ENCODE peak calls at places on chromosomes 6 and 20, in four cellular contexts. One of them, this sample, is unnamed.

GRCh38 chr20:33790571-33790970 is 20.6 kb upstream of the CHMP4B start:
- DNase-seq in T-helper 17 cell: no peak
- DNase-seq in fibroblast of pulmonary artery: no peak
- DNase-seq in activated CD8-positive, alpha-beta memory T cell treated with anti-CD3 and anti-CD28 coated beads, Interleukin-2, amount 50 U/mL, for 48 hours: no peak
- DNase-seq in this sample: no peak

GRCh38 chr6:150328744-150329400 is 39.9 kb upstream of the IYD start:
- DNase-seq in T-helper 17 cell: no peak
- DNase-seq in fibroblast of pulmonary artery: no peak
- DNase-seq in activated CD8-positive, alpha-beta memory T cell treated with anti-CD3 and anti-CD28 coated beads, Interleukin-2, amount 50 U/mL, for 48 hours: no peak
- DNase-seq in this sample: no peak

GRCh38 chr6:113529191-113529590 is 328.0 kb upstream of the MARCKS start:
- DNase-seq in T-helper 17 cell: no peak
- DNase-seq in fibroblast of pulmonary artery: peak; percentile 22
- DNase-seq in activated CD8-positive, alpha-beta memory T cell treated with anti-CD3 and anti-CD28 coated beads, Interleukin-2, amount 50 U/mL, for 48 hours: no peak
- DNase-seq in this sample: no peak

GRCh38 chr6:102759415-102759814 is 1365.9 kb downstream of the GRIK2 start:
- DNase-seq in T-helper 17 cell: no peak
- DNase-seq in fibroblast of pulmonary artery: no peak
- DNase-seq in activated CD8-positive, alpha-beta memory T cell treated with anti-CD3 and anti-CD28 coated beads, Interleukin-2, amount 50 U/mL, for 48 hours: no peak
- DNase-seq in this sample: no peak

GRCh38 chr20:44579313-44580090 is 2.9 kb upstream of the PKIG start:
- DNase-seq in T-helper 17 cell: no peak
- DNase-seq in fibroblast of pulmonary artery: no peak
- DNase-seq in activated CD8-positive, alpha-beta memory T cell treated with anti-CD3 and anti-CD28 coated beads, Interleukin-2, amount 50 U/mL, for 48 hours: no peak
- DNase-seq in this sample: no peak

GRCh38 chr6:113903666-113904330 is 46.7 kb downstream of the MARCKS start:
- DNase-seq in T-helper 17 cell: no peak
- DNase-seq in fibroblast of pulmonary artery: peak; percentile 61
- DNase-seq in activated CD8-positive, alpha-beta memory T cell treated with anti-CD3 and anti-CD28 coated beads, Interleukin-2, amount 50 U/mL, for 48 hours: no peak
- DNase-seq in this sample: no peak

GRCh38 chr6:142635130-142635529 is 309.8 kb downstream of the HIVEP2 start:
- DNase-seq in T-helper 17 cell: no peak
- DNase-seq in fibroblast of pulmonary artery: no peak
- DNase-seq in activated CD8-positive, alpha-beta memory T cell treated with anti-CD3 and anti-CD28 coated beads, Interleukin-2, amount 50 U/mL, for 48 hours: no peak
- DNase-seq in this sample: no peak

GRCh38 chr6:80767808-80768207 is 661.3 kb downstream of the BCKDHB start:
- DNase-seq in T-helper 17 cell: no peak
- DNase-seq in fibroblast of pulmonary artery: peak; percentile 65
- DNase-seq in activated CD8-positive, alpha-beta memory T cell treated with anti-CD3 and anti-CD28 coated beads, Interleukin-2, amount 50 U/mL, for 48 hours: no peak
- DNase-seq in this sample: no peak

GRCh38 chr20:25353754-25354705 is 36.6 kb downstream of the ABHD12 start:
- DNase-seq in T-helper 17 cell: no peak
- DNase-seq in fibroblast of pulmonary artery: no peak
- DNase-seq in activated CD8-positive, alpha-beta memory T cell treated with anti-CD3 and anti-CD28 coated beads, Interleukin-2, amount 50 U/mL, for 48 hours: no peak
- DNase-seq in this sample: no peak

GRCh38 chr6:161273752-161274487 is at the start of gene AGPAT4:
- DNase-seq in T-helper 17 cell: peak; percentile 32
- DNase-seq in fibroblast of pulmonary artery: peak; percentile 98
- DNase-seq in activated CD8-positive, alpha-beta memory T cell treated with anti-CD3 and anti-CD28 coated beads, Interleukin-2, amount 50 U/mL, for 48 hours: peak; percentile 70
- DNase-seq in this sample: peak; percentile 88

GRCh38 chr6:14286144-14286543 is 168.6 kb downstream of the CD83 start:
- DNase-seq in T-helper 17 cell: no peak
- DNase-seq in fibroblast of pulmonary artery: peak; percentile 94
- DNase-seq in activated CD8-positive, alpha-beta memory T cell treated with anti-CD3 and anti-CD28 coated beads, Interleukin-2, amount 50 U/mL, for 48 hours: no peak
- DNase-seq in this sample: no peak

GRCh38 chr6:21679761-21680265 is 86.3 kb downstream of the SOX4 start:
- DNase-seq in T-helper 17 cell: no peak
- DNase-seq in fibroblast of pulmonary artery: peak; percentile 88
- DNase-seq in activated CD8-positive, alpha-beta memory T cell treated with anti-CD3 and anti-CD28 coated beads, Interleukin-2, amount 50 U/mL, for 48 hours: no peak
- DNase-seq in this sample: no peak

GRCh38 chr20:40663991-40664880 is 24.8 kb downstream of the MAFB start:
- DNase-seq in T-helper 17 cell: no peak
- DNase-seq in fibroblast of pulmonary artery: no peak
- DNase-seq in activated CD8-positive, alpha-beta memory T cell treated with anti-CD3 and anti-CD28 coated beads, Interleukin-2, amount 50 U/mL, for 48 hours: no peak
- DNase-seq in this sample: no peak

GRCh38 chr20:38961530-38962043 is 557 bp upstream of the DHX35 start:
- DNase-seq in T-helper 17 cell: no peak
- DNase-seq in fibroblast of pulmonary artery: no peak
- DNase-seq in activated CD8-positive, alpha-beta memory T cell treated with anti-CD3 and anti-CD28 coated beads, Interleukin-2, amount 50 U/mL, for 48 hours: no peak
- DNase-seq in this sample: no peak

GRCh38 chr6:31074406-31074805 is 38.0 kb downstream of the C6orf15 start:
- DNase-seq in T-helper 17 cell: no peak
- DNase-seq in fibroblast of pulmonary artery: no peak
- DNase-seq in activated CD8-positive, alpha-beta memory T cell treated with anti-CD3 and anti-CD28 coated beads, Interleukin-2, amount 50 U/mL, for 48 hours: no peak
- DNase-seq in this sample: no peak

GRCh38 chr6:46734867-46735719 is at the start of gene PLA2G7:
- DNase-seq in T-helper 17 cell: no peak
- DNase-seq in fibroblast of pulmonary artery: no peak
- DNase-seq in activated CD8-positive, alpha-beta memory T cell treated with anti-CD3 and anti-CD28 coated beads, Interleukin-2, amount 50 U/mL, for 48 hours: no peak
- DNase-seq in this sample: no peak

GRCh38 chr20:18428490-18429173 is 38.2 kb downstream of the DZANK1 start:
- DNase-seq in T-helper 17 cell: no peak
- DNase-seq in fibroblast of pulmonary artery: peak; percentile 47
- DNase-seq in activated CD8-positive, alpha-beta memory T cell treated with anti-CD3 and anti-CD28 coated beads, Interleukin-2, amount 50 U/mL, for 48 hours: no peak
- DNase-seq in this sample: peak; percentile 68

GRCh38 chr20:51562334-51563140 is 20.0 kb upstream of the NFATC2 start:
- DNase-seq in T-helper 17 cell: no peak
- DNase-seq in fibroblast of pulmonary artery: peak; percentile 97
- DNase-seq in activated CD8-positive, alpha-beta memory T cell treated with anti-CD3 and anti-CD28 coated beads, Interleukin-2, amount 50 U/mL, for 48 hours: peak; percentile 61
- DNase-seq in this sample: peak; percentile 90

GRCh38 chr6:7200598-7201443 is 93.1 kb downstream of the RREB1 start:
- DNase-seq in T-helper 17 cell: no peak
- DNase-seq in fibroblast of pulmonary artery: no peak
- DNase-seq in activated CD8-positive, alpha-beta memory T cell treated with anti-CD3 and anti-CD28 coated beads, Interleukin-2, amount 50 U/mL, for 48 hours: no peak
- DNase-seq in this sample: no peak

GRCh38 chr6:5786321-5787053 is 220.2 kb downstream of the NRN1 start:
- DNase-seq in T-helper 17 cell: no peak
- DNase-seq in fibroblast of pulmonary artery: no peak
- DNase-seq in activated CD8-positive, alpha-beta memory T cell treated with anti-CD3 and anti-CD28 coated beads, Interleukin-2, amount 50 U/mL, for 48 hours: no peak
- DNase-seq in this sample: peak; percentile 73

GRCh38 chr6:42276008-42276890 is 58.6 kb upstream of the MRPS10 start:
- DNase-seq in T-helper 17 cell: no peak
- DNase-seq in fibroblast of pulmonary artery: peak; percentile 50
- DNase-seq in activated CD8-positive, alpha-beta memory T cell treated with anti-CD3 and anti-CD28 coated beads, Interleukin-2, amount 50 U/mL, for 48 hours: no peak
- DNase-seq in this sample: no peak

GRCh38 chr20:47611785-47612184 is 110.1 kb downstream of the NCOA3 start:
- DNase-seq in T-helper 17 cell: no peak
- DNase-seq in fibroblast of pulmonary artery: no peak
- DNase-seq in activated CD8-positive, alpha-beta memory T cell treated with anti-CD3 and anti-CD28 coated beads, Interleukin-2, amount 50 U/mL, for 48 hours: no peak
- DNase-seq in this sample: no peak

GRCh38 chr6:20186981-20187380 is 25.3 kb downstream of the MBOAT1 start:
- DNase-seq in T-helper 17 cell: no peak
- DNase-seq in fibroblast of pulmonary artery: no peak
- DNase-seq in activated CD8-positive, alpha-beta memory T cell treated with anti-CD3 and anti-CD28 coated beads, Interleukin-2, amount 50 U/mL, for 48 hours: no peak
- DNase-seq in this sample: no peak

GRCh38 chr6:4909063-4909645 is 94.7 kb downstream of the RPP40 start:
- DNase-seq in T-helper 17 cell: no peak
- DNase-seq in fibroblast of pulmonary artery: no peak
- DNase-seq in activated CD8-positive, alpha-beta memory T cell treated with anti-CD3 and anti-CD28 coated beads, Interleukin-2, amount 50 U/mL, for 48 hours: no peak
- DNase-seq in this sample: no peak

GRCh38 chr6:3751019-3751729 is at the start of gene PXDC1:
- DNase-seq in T-helper 17 cell: no peak
- DNase-seq in fibroblast of pulmonary artery: peak; percentile 27
- DNase-seq in activated CD8-positive, alpha-beta memory T cell treated with anti-CD3 and anti-CD28 coated beads, Interleukin-2, amount 50 U/mL, for 48 hours: no peak
- DNase-seq in this sample: no peak

GRCh38 chr6:3722785-3723184 is 28.7 kb downstream of the PXDC1 start:
- DNase-seq in T-helper 17 cell: no peak
- DNase-seq in fibroblast of pulmonary artery: no peak
- DNase-seq in activated CD8-positive, alpha-beta memory T cell treated with anti-CD3 and anti-CD28 coated beads, Interleukin-2, amount 50 U/mL, for 48 hours: no peak
- DNase-seq in this sample: no peak

GRCh38 chr20:1764136-1765033 is 106.8 kb upstream of the SIRPG start:
- DNase-seq in T-helper 17 cell: no peak
- DNase-seq in fibroblast of pulmonary artery: peak; percentile 88
- DNase-seq in activated CD8-positive, alpha-beta memory T cell treated with anti-CD3 and anti-CD28 coated beads, Interleukin-2, amount 50 U/mL, for 48 hours: peak; percentile 71
- DNase-seq in this sample: no peak

GRCh38 chr6:83867527-83868161 is 8.2 kb downstream of the CYB5R4 start:
- DNase-seq in T-helper 17 cell: no peak
- DNase-seq in fibroblast of pulmonary artery: peak; percentile 94
- DNase-seq in activated CD8-positive, alpha-beta memory T cell treated with anti-CD3 and anti-CD28 coated beads, Interleukin-2, amount 50 U/mL, for 48 hours: no peak
- DNase-seq in this sample: no peak

GRCh38 chr20:24598346-24598745 is 128.9 kb downstream of the SYNDIG1 start:
- DNase-seq in T-helper 17 cell: no peak
- DNase-seq in fibroblast of pulmonary artery: no peak
- DNase-seq in activated CD8-positive, alpha-beta memory T cell treated with anti-CD3 and anti-CD28 coated beads, Interleukin-2, amount 50 U/mL, for 48 hours: no peak
- DNase-seq in this sample: peak; percentile 76

GRCh38 chr6:31008165-31008564 is 2.1 kb upstream of the MUC22 start:
- DNase-seq in T-helper 17 cell: no peak
- DNase-seq in fibroblast of pulmonary artery: no peak
- DNase-seq in activated CD8-positive, alpha-beta memory T cell treated with anti-CD3 and anti-CD28 coated beads, Interleukin-2, amount 50 U/mL, for 48 hours: no peak
- DNase-seq in this sample: no peak

GRCh38 chr20:31870703-31871601 is 518 bp downstream of the TTLL9 start:
- DNase-seq in T-helper 17 cell: no peak
- DNase-seq in fibroblast of pulmonary artery: no peak
- DNase-seq in activated CD8-positive, alpha-beta memory T cell treated with anti-CD3 and anti-CD28 coated beads, Interleukin-2, amount 50 U/mL, for 48 hours: no peak
- DNase-seq in this sample: no peak

GRCh38 chr6:16105874-16106273 is 23.0 kb upstream of the MYLIP start:
- DNase-seq in T-helper 17 cell: no peak
- DNase-seq in fibroblast of pulmonary artery: peak; percentile 55
- DNase-seq in activated CD8-positive, alpha-beta memory T cell treated with anti-CD3 and anti-CD28 coated beads, Interleukin-2, amount 50 U/mL, for 48 hours: no peak
- DNase-seq in this sample: no peak

GRCh38 chr6:165807249-165807951 is 144.4 kb upstream of the PDE10A start:
- DNase-seq in T-helper 17 cell: no peak
- DNase-seq in fibroblast of pulmonary artery: no peak
- DNase-seq in activated CD8-positive, alpha-beta memory T cell treated with anti-CD3 and anti-CD28 coated beads, Interleukin-2, amount 50 U/mL, for 48 hours: no peak
- DNase-seq in this sample: no peak

GRCh38 chr6:82612475-82612874 is 248.9 kb downstream of the TPBG start:
- DNase-seq in T-helper 17 cell: no peak
- DNase-seq in fibroblast of pulmonary artery: peak; percentile 23
- DNase-seq in activated CD8-positive, alpha-beta memory T cell treated with anti-CD3 and anti-CD28 coated beads, Interleukin-2, amount 50 U/mL, for 48 hours: no peak
- DNase-seq in this sample: no peak

GRCh38 chr6:43759926-43760798 is 9.8 kb upstream of the VEGFA start:
- DNase-seq in T-helper 17 cell: no peak
- DNase-seq in fibroblast of pulmonary artery: no peak
- DNase-seq in activated CD8-positive, alpha-beta memory T cell treated with anti-CD3 and anti-CD28 coated beads, Interleukin-2, amount 50 U/mL, for 48 hours: no peak
- DNase-seq in this sample: no peak

This sample was measured in osteocyte.